ENCODE peak calls at places on chromosomes 11 and 22, in six cellular contexts. One of them, this sample, is unnamed.

GRCh38 chr11:27391336-27392015 is 28.5 kb upstream of the CCDC34 start:
- DNase-seq in GM12865: no peak
- DNase-seq in stimulated activated CD4-positive, alpha-beta T cell treated with anti-CD3 and anti-CD28 coated beads, Interleukin-2, amount 100 ng/mL, for 24 hours: no peak
- DNase-seq in left ventricle myocardium inferior: no peak
- DNase-seq in iris pigment epithelial cell: no peak
- DNase-seq in CD8-positive, alpha-beta memory T cell: no peak
- DNase-seq in this sample: no peak

GRCh38 chr22:49763138-49763537 is 64.5 kb downstream of the BRD1 start:
- DNase-seq in GM12865: no peak
- DNase-seq in stimulated activated CD4-positive, alpha-beta T cell treated with anti-CD3 and anti-CD28 coated beads, Interleukin-2, amount 100 ng/mL, for 24 hours: no peak
- DNase-seq in left ventricle myocardium inferior: no peak
- DNase-seq in iris pigment epithelial cell: no peak
- DNase-seq in CD8-positive, alpha-beta memory T cell: no peak
- DNase-seq in this sample: no peak

GRCh38 chr22:37368058-37368457 is 59.2 kb downstream of the ELFN2 start:
- DNase-seq in GM12865: no peak
- DNase-seq in stimulated activated CD4-positive, alpha-beta T cell treated with anti-CD3 and anti-CD28 coated beads, Interleukin-2, amount 100 ng/mL, for 24 hours: no peak
- DNase-seq in left ventricle myocardium inferior: no peak
- DNase-seq in iris pigment epithelial cell: no peak
- DNase-seq in CD8-positive, alpha-beta memory T cell: no peak
- DNase-seq in this sample: no peak

GRCh38 chr22:22123118-22123959 is 121.2 kb upstream of the VPREB1 start:
- DNase-seq in GM12865: no peak
- DNase-seq in stimulated activated CD4-positive, alpha-beta T cell treated with anti-CD3 and anti-CD28 coated beads, Interleukin-2, amount 100 ng/mL, for 24 hours: no peak
- DNase-seq in left ventricle myocardium inferior: no peak
- DNase-seq in iris pigment epithelial cell: no peak
- DNase-seq in CD8-positive, alpha-beta memory T cell: no peak
- DNase-seq in this sample: no peak

GRCh38 chr11:126890561-126890960 is 110.0 kb downstream of the KIRREL3 start:
- DNase-seq in GM12865: no peak
- DNase-seq in stimulated activated CD4-positive, alpha-beta T cell treated with anti-CD3 and anti-CD28 coated beads, Interleukin-2, amount 100 ng/mL, for 24 hours: no peak
- DNase-seq in left ventricle myocardium inferior: no peak
- DNase-seq in iris pigment epithelial cell: no peak
- DNase-seq in CD8-positive, alpha-beta memory T cell: no peak
- DNase-seq in this sample: no peak

GRCh38 chr11:34869425-34869824 is 46.8 kb downstream of the APIP start:
- DNase-seq in GM12865: peak
- DNase-seq in stimulated activated CD4-positive, alpha-beta T cell treated with anti-CD3 and anti-CD28 coated beads, Interleukin-2, amount 100 ng/mL, for 24 hours: no peak
- DNase-seq in left ventricle myocardium inferior: no peak
- DNase-seq in iris pigment epithelial cell: peak
- DNase-seq in CD8-positive, alpha-beta memory T cell: no peak
- DNase-seq in this sample: no peak

GRCh38 chr11:72229925-72230763 is 5.6 kb downstream of the INPPL1 start:
- DNase-seq in GM12865: no peak
- DNase-seq in stimulated activated CD4-positive, alpha-beta T cell treated with anti-CD3 and anti-CD28 coated beads, Interleukin-2, amount 100 ng/mL, for 24 hours: no peak
- DNase-seq in left ventricle myocardium inferior: no peak
- DNase-seq in iris pigment epithelial cell: no peak
- DNase-seq in CD8-positive, alpha-beta memory T cell: no peak
- DNase-seq in this sample: no peak

GRCh38 chr22:20211997-20212753 is 55.9 kb downstream of the RTN4R start:
- DNase-seq in GM12865: no peak
- DNase-seq in stimulated activated CD4-positive, alpha-beta T cell treated with anti-CD3 and anti-CD28 coated beads, Interleukin-2, amount 100 ng/mL, for 24 hours: no peak
- DNase-seq in left ventricle myocardium inferior: peak
- DNase-seq in iris pigment epithelial cell: peak
- DNase-seq in CD8-positive, alpha-beta memory T cell: no peak
- DNase-seq in this sample: no peak

GRCh38 chr11:128492461-128492860 is 94.9 kb downstream of the ETS1 start:
- DNase-seq in GM12865: no peak
- DNase-seq in stimulated activated CD4-positive, alpha-beta T cell treated with anti-CD3 and anti-CD28 coated beads, Interleukin-2, amount 100 ng/mL, for 24 hours: no peak
- DNase-seq in left ventricle myocardium inferior: no peak
- DNase-seq in iris pigment epithelial cell: peak
- DNase-seq in CD8-positive, alpha-beta memory T cell: no peak
- DNase-seq in this sample: no peak

GRCh38 chr22:22751043-22751603 is 106.7 kb downstream of the GGTLC2 start:
- DNase-seq in GM12865: no peak
- DNase-seq in stimulated activated CD4-positive, alpha-beta T cell treated with anti-CD3 and anti-CD28 coated beads, Interleukin-2, amount 100 ng/mL, for 24 hours: no peak
- DNase-seq in left ventricle myocardium inferior: no peak
- DNase-seq in iris pigment epithelial cell: no peak
- DNase-seq in CD8-positive, alpha-beta memory T cell: no peak
- DNase-seq in this sample: no peak

GRCh38 chr22:31125521-31126117 is 2.9 kb downstream of the INPP5J start:
- DNase-seq in GM12865: no peak
- DNase-seq in stimulated activated CD4-positive, alpha-beta T cell treated with anti-CD3 and anti-CD28 coated beads, Interleukin-2, amount 100 ng/mL, for 24 hours: no peak
- DNase-seq in left ventricle myocardium inferior: no peak
- DNase-seq in iris pigment epithelial cell: no peak
- DNase-seq in CD8-positive, alpha-beta memory T cell: no peak
- DNase-seq in this sample: no peak

GRCh38 chr11:68904458-68904847 is 762 bp downstream of the IGHMBP2 start:
- DNase-seq in GM12865: no peak
- DNase-seq in stimulated activated CD4-positive, alpha-beta T cell treated with anti-CD3 and anti-CD28 coated beads, Interleukin-2, amount 100 ng/mL, for 24 hours: no peak
- DNase-seq in left ventricle myocardium inferior: peak
- DNase-seq in iris pigment epithelial cell: no peak
- DNase-seq in CD8-positive, alpha-beta memory T cell: no peak
- DNase-seq in this sample: no peak